ENCODE peak calls at places on chromosomes 3 and 15, in nine cellular contexts. Q is HEK293T; L is omental fat pad; C is NCI-H1694 treated with DMSO at 0.1 percent for 48 hours; I is iPS DF 19.7; H is aorta; N is stimulated activated effector memory CD8-positive, alpha-beta T cell treated with anti-CD3 and anti-CD28 coated beads, Interleukin-12 subunit alpha, Interleukin-12 subunit beta, amount 100 ng/mL, for 72 hours; V is OCI-LY7; J is BJ. A is an unnamed sample.

GRCh38 chr3:87206635-87207034 is 20.5 kb upstream of the CHMP2B start:
- DNase-seq in H (no peak), J (no peak), L (no peak), C (no peak), I (no peak), Q (no peak), V (no peak), N (no peak), A (no peak)

GRCh38 chr15:77974416-77975331 is 102.8 kb downstream of the TBC1D2B start:
- DNase-seq in L (no peak), I (no peak), Q (no peak), V (no peak), C (no peak), N (no peak), J (no peak), H (no peak), A (no peak)

GRCh38 chr3:2967851-2968250 is 142.3 kb downstream of the IL5RA start:
- DNase-seq in L (no peak), N (no peak), H (no peak), Q (no peak), J (no peak), C (no peak), V (no peak), I (no peak), A (no peak)

GRCh38 chr3:11558002-11558401 is 85.7 kb downstream of the VGLL4 start:
- DNase-seq in L (no peak), N (no peak), I (no peak), C (no peak), J (peak), V (no peak), H (peak), Q (no peak), A (peak)

GRCh38 chr3:171703144-171703543 is 107.1 kb downstream of the PLD1 start:
- DNase-seq in J (no peak), L (no peak), I (no peak), V (no peak), H (no peak), Q (no peak), N (no peak), C (no peak), A (no peak)

GRCh38 chr3:18438586-18438985 is 13.4 kb upstream of the SATB1 start:
- DNase-seq in J (no peak), V (peak), Q (no peak), L (no peak), H (peak), C (no peak), I (no peak), N (no peak), A (no peak)

GRCh38 chr15:59501531-59502113 is 63.6 kb downstream of the FAM81A start:
- DNase-seq in J (no peak), V (peak), H (no peak), I (peak), N (no peak), Q (peak), L (no peak), C (peak), A (peak)

GRCh38 chr3:13002398-13003124 is 70.7 kb downstream of the IQSEC1 start:
- DNase-seq in H (no peak), J (no peak), L (no peak), I (no peak), Q (no peak), V (peak), C (no peak), N (no peak), A (peak)

GRCh38 chr3:156135921-156136655 is 15.7 kb downstream of the KCNAB1 start:
- DNase-seq in Q (peak), V (no peak), C (peak), L (no peak), I (no peak), H (no peak), N (no peak), J (no peak), A (no peak)